ENCODE peak calls at places on chromosomes 5 and 9, in nine cellular contexts. F is breast epithelium, B is HCT116, H is endothelial cell of umbilical vein, T is H1, Q is prostate gland, V is transverse colon, A is upper lobe of left lung, Z is spleen. D is an unnamed sample. For H3K4me1, the result is how much of the 10 kb centered on the place peaks cover.

GRCh38 chr5:135478938-135479337 is 26.8 kb upstream of the TIFAB start:
- DNase-seq in F (no peak), B (no peak), H (no peak), T (no peak), Q (no peak), V (no peak), A (no peak), Z (no peak), D (no peak)

GRCh38 chr9:77293949-77294348 is 116.6 kb downstream of the VPS13A start:
- DNase-seq in F (no peak), B (no peak), H (no peak), T (no peak), Q (no peak), V (no peak), A (no peak), Z (no peak), D (no peak)

GRCh38 chr5:68628082-68628796 is 412.7 kb downstream of the PIK3R1 start:
- DNase-seq in F (no peak), B (no peak), H (no peak), T (no peak), Q (no peak), V (no peak), A (no peak), Z (no peak), D (no peak)

GRCh38 chr5:72070519-72070918 is 36.8 kb upstream of the MAP1B start:
- DNase-seq in F (no peak), B (no peak), H (no peak), T (no peak), Q (no peak), V (no peak), A (no peak), Z (no peak), D (no peak)

GRCh38 chr5:138986186-138986775 is 111.1 kb upstream of the LRRTM2 start:
- DNase-seq in F (no peak), B (no peak), H (no peak), T (peak), Q (no peak), V (no peak), A (no peak), Z (no peak), D (no peak)

GRCh38 chr9:117315236-117315635 is 99.6 kb downstream of the ASTN2 start:
- DNase-seq in F (peak), B (no peak), H (no peak), T (no peak), Q (peak), V (no peak), A (no peak), Z (no peak), D (peak)

GRCh38 chr5:32076699-32077695 is 97.1 kb downstream of the GOLPH3 start:
- DNase-seq in F (no peak), B (peak), H (peak), T (no peak), Q (peak), V (peak), A (no peak), Z (no peak), D (peak)

GRCh38 chr5:82167372-82167771 is 110.8 kb downstream of the RPS23 start:
- DNase-seq in F (no peak), B (no peak), H (no peak), T (no peak), Q (no peak), V (no peak), A (no peak), Z (no peak), D (no peak)

GRCh38 chr5:68911840-68912690 is 181.7 kb upstream of the SLC30A5 start:
- DNase-seq in F (no peak), B (no peak), H (peak), T (no peak), Q (no peak), V (no peak), A (no peak), Z (no peak), D (no peak)

GRCh38 chr9:126301985-126302603 is 24.5 kb upstream of the MVB12B start:
- DNase-seq in F (peak), B (peak), H (peak), T (peak), Q (peak), V (peak), A (peak), Z (no peak), D (peak)

GRCh38 chr5:126846756-126847155 is 69.8 kb downstream of the LMNB1 start:
- DNase-seq in F (no peak), B (no peak), H (no peak), T (no peak), Q (no peak), V (no peak), A (no peak), Z (no peak), D (no peak)

GRCh38 chr5:126851441-126852103 is 74.6 kb downstream of the LMNB1 start:
- DNase-seq in F (no peak), B (no peak), H (no peak), T (peak), Q (no peak), V (no peak), A (no peak), Z (no peak), D (no peak)

GRCh38 chr5:126847318-126848221 is 70.6 kb downstream of the LMNB1 start:
- DNase-seq in F (no peak), B (no peak), H (peak), T (peak), Q (no peak), V (no peak), A (no peak), Z (no peak), D (no peak)

GRCh38 chr5:126848253-126848652 is 71.3 kb downstream of the LMNB1 start:
- DNase-seq in F (no peak), B (no peak), H (no peak), T (peak), Q (no peak), V (no peak), A (no peak), Z (no peak), D (no peak)

DNA sequence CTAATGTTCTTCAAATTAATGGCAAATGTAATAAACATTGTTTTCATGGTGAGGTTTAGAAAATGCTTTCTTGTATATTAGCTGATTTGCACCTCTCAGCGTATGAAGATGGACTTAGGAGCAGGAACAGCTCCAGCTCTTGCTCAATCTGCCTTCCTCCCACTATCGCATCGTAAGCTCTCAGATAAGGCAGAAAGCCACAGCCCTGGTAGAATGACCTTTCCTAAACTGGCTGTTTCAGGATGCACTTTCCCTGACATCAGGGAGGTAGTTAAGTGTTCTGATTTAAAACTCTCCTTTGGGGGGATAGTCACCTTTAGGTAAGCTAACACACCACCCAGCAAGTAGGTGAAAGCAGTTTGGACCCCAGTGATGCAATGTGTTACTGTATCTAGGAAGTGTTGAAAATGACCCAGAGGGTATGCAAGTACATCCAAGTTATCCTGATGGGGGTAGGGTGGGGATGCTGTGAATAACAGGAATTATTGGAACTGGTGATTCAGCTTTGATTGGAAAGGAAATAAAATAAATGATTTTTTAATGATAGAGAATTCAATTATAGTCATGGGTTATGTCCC is 72.3 kb downstream of the LMNB1 start:
- DNase-seq in F (no peak), B (no peak), H (no peak), T (no peak), Q (no peak), V (no peak), A (no peak), Z (no peak), D (no peak)
- TF ChIP-seq POLR2AphosphoS5 in F (no peak), B (no peak), H (no peak), T (no peak), Q (no peak), V (no peak), A (no peak), Z (no peak), D (no peak)

DNA sequence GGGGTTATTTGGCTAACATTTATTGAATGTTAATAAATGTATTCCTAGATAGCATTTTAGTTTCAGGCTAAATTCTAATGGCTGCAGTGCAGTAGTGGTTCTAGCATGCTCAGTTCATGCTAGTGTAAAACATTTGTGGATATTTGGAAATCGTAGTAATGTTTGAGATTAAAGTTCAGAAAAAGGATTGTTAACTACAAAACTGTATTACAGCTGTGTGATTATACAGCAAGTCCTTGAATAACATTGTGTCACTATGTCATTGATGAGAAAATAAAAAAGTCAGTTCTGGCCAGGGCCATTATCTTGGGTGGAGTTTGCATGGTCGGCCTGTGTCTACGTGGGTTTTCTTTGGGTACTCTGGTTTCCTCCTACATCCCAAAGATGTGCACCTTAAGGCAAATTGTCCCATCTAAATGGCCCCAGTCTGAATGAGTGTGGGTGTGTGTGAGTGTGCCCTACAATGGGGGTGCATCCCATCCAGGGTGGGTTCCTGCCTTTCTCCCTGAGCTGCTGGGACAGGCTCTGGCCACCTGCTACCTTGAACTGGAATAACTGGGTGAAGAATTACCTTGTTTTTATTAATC is 8.8 kb downstream of the ZSWIM6 start:
- DNase-seq in F (no peak), B (no peak), H (no peak), T (no peak), Q (no peak), V (no peak), A (no peak), Z (no peak), D (no peak)
- TF ChIP-seq POLR2A in F (no peak), B (no peak), H (no peak), T (no peak), Q (no peak), V (no peak), A (no peak), Z (no peak), D (no peak)

GRCh38 chr9:136527721-136528710 is 17.8 kb downstream of the NOTCH1 start:
- DNase-seq in F (no peak), B (no peak), H (no peak), T (no peak), Q (no peak), V (peak), A (no peak), Z (no peak), D (peak)
- H3K4me1 ChIP-seq in F (under half), B (under half), H (under half), T (under half), Q (under half), V (half or more), A (half or more), Z (half or more), D (half or more)

DNA sequence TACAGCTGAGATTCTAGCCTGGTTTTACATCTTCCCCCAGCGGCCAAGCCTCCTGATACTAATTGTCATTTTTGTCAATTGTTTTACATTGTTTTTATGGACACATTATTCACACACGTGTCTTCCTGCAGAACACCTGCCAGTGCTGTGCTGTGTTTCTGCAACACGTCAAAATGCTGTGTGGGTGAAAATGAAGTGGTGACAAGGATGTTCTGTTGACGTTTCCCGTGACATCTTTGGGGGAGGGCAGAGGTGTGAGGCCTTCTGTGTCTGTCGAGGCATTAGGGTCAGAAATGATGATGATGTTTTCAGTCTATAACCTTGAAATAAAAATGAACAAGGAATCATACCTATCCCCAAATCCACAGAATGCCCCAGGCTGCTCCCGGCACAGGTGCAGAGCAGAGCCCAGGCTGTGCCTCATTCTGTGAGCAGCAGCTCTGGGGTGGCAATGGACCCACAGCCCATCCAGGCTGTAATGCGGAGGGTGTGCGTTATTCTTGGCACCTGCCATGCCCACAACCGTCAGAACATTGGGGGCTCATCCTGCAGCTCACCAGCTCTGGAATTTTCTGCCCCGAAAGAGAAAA is 23.6 kb upstream of the CEP72 start:
- DNase-seq in F (no peak), B (no peak), H (no peak), T (no peak), Q (no peak), V (no peak), A (no peak), Z (no peak), D (peak)
- TF ChIP-seq POLR2AphosphoS5 in F (no peak), B (no peak), H (no peak), T (no peak), Q (no peak), V (no peak), A (no peak), Z (no peak), D (no peak)

GRCh38 chr9:96048116-96048953 is 172.8 kb downstream of the ERCC6L2 start:
- DNase-seq in F (no peak), B (no peak), H (peak), T (peak), Q (peak), V (no peak), A (no peak), Z (peak), D (peak)
- TF ChIP-seq POLR2A in F (no peak), B (no peak), H (no peak), T (no peak), Q (no peak), V (no peak), A (no peak), Z (no peak), D (no peak)

GRCh38 chr9:95556521-95556920 is 39.8 kb upstream of the PTCH1 start:
- DNase-seq in F (no peak), B (no peak), H (no peak), T (no peak), Q (no peak), V (no peak), A (no peak), Z (no peak), D (no peak)
- H3K4me1 ChIP-seq in F (under half), B (under half), H (under half), T (under half), Q (under half), V (under half), A (under half), Z (under half), D (under half)

GRCh38 chr9:91786132-91786896 is 163.7 kb downstream of the ROR2 start:
- DNase-seq in F (no peak), B (no peak), H (no peak), T (no peak), Q (no peak), V (no peak), A (no peak), Z (no peak), D (no peak)
- TF ChIP-seq POLR2AphosphoS5 in F (no peak), B (no peak), H (no peak), T (no peak), Q (no peak), V (no peak), A (no peak), Z (no peak), D (no peak)

D was measured in stomach.